ENCODE peak calls at places on chromosomes 4 and X, in six cellular contexts. Y, S, U, V, N and C are unnamed samples.

GRCh38 chr4:153267013-153267412 is 62.8 kb downstream of the TRIM2 start:
- DNase-seq in Y (no peak), S (no peak), U (peak; percentile 59), V (no peak), N (peak; percentile 72), C (no peak)

GRCh38 chr4:62487016-62487415 is 1286.9 kb downstream of the ADGRL3 start:
- DNase-seq in Y (no peak), S (no peak), U (no peak), V (no peak), N (no peak), C (no peak)

GRCh38 chr4:4430492-4431195 is 43.7 kb downstream of the NSG1 start:
- DNase-seq in Y (peak; percentile 59), S (peak; percentile 67), U (peak; percentile 44), V (peak; percentile 70), N (peak; percentile 92), C (no peak)

GRCh38 chrX:22666441-22666840 is 333.3 kb upstream of the DDX53 start:
- DNase-seq in Y (peak; percentile 12), S (peak; percentile 7), U (peak; percentile 3), V (peak; percentile 33), N (peak; percentile 27), C (no peak)

GRCh38 chrX:274904-275475 is 6.2 kb upstream of the PLCXD1 start:
- DNase-seq in Y (peak; percentile 67), S (no peak), U (peak; percentile 58), V (no peak), N (no peak), C (no peak)

GRCh38 chr4:172986114-172986513 is 182.5 kb upstream of the GALNT7 start:
- DNase-seq in Y (no peak), S (no peak), U (no peak), V (no peak), N (no peak), C (no peak)

GRCh38 chr4:126899382-126899801 is 733.4 kb upstream of the INTU start:
- DNase-seq in Y (no peak), S (no peak), U (no peak), V (peak; percentile 5), N (peak; percentile 94), C (peak; percentile 28)

GRCh38 chrX:28675173-28675572 is 87.9 kb downstream of the IL1RAPL1 start:
- DNase-seq in Y (no peak), S (no peak), U (no peak), V (no peak), N (no peak), C (no peak)

GRCh38 chr4:8181844-8182243 is 17.2 kb upstream of the SH3TC1 start:
- DNase-seq in Y (no peak), S (no peak), U (peak; percentile 78), V (peak; percentile 75), N (no peak), C (peak; percentile 58)

GRCh38 chr4:54499308-54500074 is 158.3 kb upstream of the KIT start:
- DNase-seq in Y (no peak), S (peak; percentile 66), U (no peak), V (no peak), N (peak; percentile 5), C (no peak)

GRCh38 chrX:134734343-134735001 is 76.2 kb upstream of the PLAC1 start:
- DNase-seq in Y (no peak), S (no peak), U (no peak), V (no peak), N (peak; percentile 80), C (no peak)

GRCh38 chrX:97089116-97089515 is 205.4 kb downstream of the RPA4 start:
- DNase-seq in Y (no peak), S (no peak), U (no peak), V (no peak), N (no peak), C (no peak)

GRCh38 chr4:24195976-24196736 is 306.3 kb upstream of the PPARGC1A start:
- DNase-seq in Y (no peak), S (no peak), U (no peak), V (no peak), N (peak; percentile 15), C (no peak)

GRCh38 chrX:27890611-27891010 is 82.8 kb downstream of the MAGEB10 start:
- DNase-seq in Y (no peak), S (no peak), U (no peak), V (no peak), N (peak; percentile 82), C (no peak)

GRCh38 chr4:68375667-68376559 is 26.0 kb upstream of the YTHDC1 start:
- DNase-seq in Y (peak; percentile 66), S (peak; percentile 24), U (peak; percentile 65), V (peak; percentile 55), N (peak; percentile 64), C (no peak)

GRCh38 chr4:16032871-16033505 is 50.8 kb downstream of the PROM1 start:
- DNase-seq in Y (no peak), S (no peak), U (no peak), V (no peak), N (peak; percentile 7), C (no peak)

GRCh38 chr4:144174401-144175067 is 34.0 kb upstream of the GYPA start:
- DNase-seq in Y (peak; percentile 22), S (peak; percentile 28), U (peak; percentile 24), V (peak; percentile 71), N (peak; percentile 59), C (no peak)

GRCh38 chrX:9873952-9874351 is 87.7 kb downstream of the SHROOM2 start:
- DNase-seq in Y (peak; percentile 24), S (peak; percentile 25), U (peak; percentile 40), V (peak; percentile 31), N (peak; percentile 49), C (no peak)

GRCh38 chrX:28966335-28966734 is 379.1 kb downstream of the IL1RAPL1 start:
- DNase-seq in Y (no peak), S (no peak), U (no peak), V (no peak), N (peak; percentile 23), C (no peak)

GRCh38 chrX:149259241-149259640 is 245.9 kb downstream of the IDS start:
- DNase-seq in Y (no peak), S (no peak), U (no peak), V (no peak), N (no peak), C (no peak)

GRCh38 chr4:185830263-185830994 is 18.4 kb upstream of the SORBS2 start:
- DNase-seq in Y (no peak), S (no peak), U (no peak), V (no peak), N (no peak), C (no peak)

GRCh38 chr4:81723927-81724587 is 252.3 kb upstream of the RASGEF1B start:
- DNase-seq in Y (no peak), S (no peak), U (peak; percentile 55), V (no peak), N (no peak), C (no peak)

GRCh38 chr4:56730097-56730496 is 49.0 kb upstream of the HOPX start:
- DNase-seq in Y (no peak), S (no peak), U (no peak), V (no peak), N (no peak), C (no peak)

GRCh38 chrX:74325130-74326059 is 21.4 kb downstream of the ZCCHC13 start:
- DNase-seq in Y (no peak), S (peak; percentile 54), U (no peak), V (no peak), N (no peak), C (no peak)

GRCh38 chrX:17923546-17923945 is 62.4 kb upstream of the RAI2 start:
- DNase-seq in Y (no peak), S (peak; percentile 45), U (peak; percentile 1), V (no peak), N (no peak), C (no peak)

DNA sequence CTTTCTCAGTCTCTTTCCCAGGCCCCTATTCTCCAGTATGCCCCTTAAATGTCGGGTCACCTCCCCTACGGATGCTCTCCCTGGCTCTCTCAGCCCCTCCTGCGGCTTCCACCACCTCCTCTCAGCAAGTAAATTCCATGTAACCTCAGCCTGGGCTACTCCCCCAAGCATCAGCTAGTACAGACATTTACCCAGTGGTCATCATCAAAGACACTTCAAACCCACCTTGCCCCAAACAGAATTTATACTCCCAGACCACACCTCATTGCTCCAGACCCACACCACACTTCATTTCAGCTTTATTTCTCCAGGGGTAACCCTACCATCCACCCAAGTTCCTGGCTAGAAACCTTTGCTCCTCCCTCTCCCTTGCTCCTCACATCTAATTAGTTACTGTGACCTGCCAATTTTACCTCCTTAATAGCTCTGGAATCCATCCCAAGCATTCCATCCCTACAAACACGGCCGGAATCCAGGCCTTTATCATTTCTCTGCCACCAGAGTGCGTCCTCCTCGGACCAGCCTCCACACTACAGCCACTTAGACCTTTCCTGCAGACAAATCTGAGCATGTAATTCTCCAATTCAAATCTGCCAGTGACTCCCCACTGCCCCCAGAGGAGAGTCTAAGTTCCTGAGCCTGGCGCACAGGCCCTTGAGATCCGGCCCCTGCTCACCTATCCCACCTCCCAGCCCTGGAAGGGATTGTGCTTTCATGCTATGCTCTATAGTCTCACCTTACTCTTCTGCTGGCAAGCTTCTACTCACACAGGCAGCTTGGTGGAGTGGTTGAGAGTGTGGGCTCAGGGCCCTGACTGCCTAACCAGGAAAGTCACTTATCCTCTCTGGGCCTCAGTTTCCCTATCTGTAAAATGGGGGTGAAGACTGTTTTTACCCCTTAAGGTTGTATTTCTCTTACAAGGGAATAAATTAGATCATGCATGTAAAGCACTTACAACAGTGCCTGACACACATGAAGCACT is 31.4 kb downstream of the PJA1 start:
- DNase-seq in Y (peak; percentile 59), S (peak; percentile 34), U (peak; percentile 12), V (peak; percentile 72), N (peak; percentile 69), C (no peak)
- TF ChIP-seq CTCF in Y (peak; percentile 52), S (peak; percentile 49), U (no peak), V (peak; percentile 74), N (peak; percentile 55), C (peak; percentile 50)

DNA sequence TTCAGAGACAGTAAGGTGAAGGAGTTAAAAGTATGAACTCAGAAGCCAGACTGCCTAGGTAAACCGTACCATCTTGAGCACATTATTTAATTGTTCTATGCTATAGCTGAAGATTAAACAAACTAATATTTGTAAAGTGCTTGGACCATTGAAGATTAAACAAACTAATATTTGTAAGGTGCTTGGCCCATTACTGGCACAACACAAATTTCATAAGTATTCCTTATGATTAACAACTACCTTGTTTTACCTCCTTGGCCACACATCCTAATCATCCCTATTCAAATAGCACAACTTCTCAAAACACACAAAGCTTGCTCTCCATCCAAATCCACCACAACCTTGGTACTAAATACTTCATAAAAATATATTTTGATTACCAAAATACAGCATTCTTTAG is 137.0 kb downstream of the PPP3CA start:
- DNase-seq in Y (no peak), S (no peak), U (no peak), V (no peak), N (no peak), C (no peak)
- H3K4me3 ChIP-seq in Y (no peak overlapping the region), S (no peak overlapping the region), U (no peak overlapping the region), V (no peak overlapping the region), N (no peak overlapping the region), C (no peak overlapping the region)

GRCh38 chr4:1401409-1402020 is 4.7 kb downstream of the NKX1-1 start:
- DNase-seq in Y (no peak), S (no peak), U (no peak), V (no peak), N (no peak), C (peak; percentile 12)
- H3K9me3 ChIP-seq in Y (no peaks in the 10 kb centered on the region), S (no peaks in the 10 kb centered on the region), U (peaks cover 11% of the 10 kb centered on the region), V (no peaks in the 10 kb centered on the region), N (peaks cover 18% of the 10 kb centered on the region), C (no peaks in the 10 kb centered on the region)

DNA sequence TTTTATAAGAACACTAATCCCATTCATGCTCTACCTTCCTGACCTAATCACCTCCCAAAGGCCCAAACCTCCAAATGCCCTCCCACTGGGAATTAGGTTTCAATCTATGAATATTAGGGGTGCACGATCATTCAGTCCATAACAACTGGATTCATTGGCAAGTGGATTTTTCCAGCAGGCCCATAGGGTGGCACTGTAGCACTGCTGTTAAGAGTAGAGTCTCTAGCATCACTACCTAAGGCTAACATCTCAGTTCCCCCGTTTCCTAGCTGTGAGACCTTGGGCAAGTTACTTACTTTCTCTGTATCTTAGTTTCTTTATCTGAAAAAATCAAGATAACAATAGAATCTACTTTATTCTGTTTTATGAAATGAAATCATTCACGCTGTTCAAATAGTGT is 315.8 kb downstream of the STIM2 start:
- DNase-seq in Y (peak; percentile 14), S (peak; percentile 7), U (peak; percentile 51), V (peak; percentile 42), N (peak; percentile 41), C (no peak)
- TF ChIP-seq CTCF in Y (peak; percentile 64), S (peak; percentile 56), U (peak; percentile 10), V (peak; percentile 6), N (peak; percentile 43), C (peak; percentile 45)